ENCODE peak calls at places on chromosomes 7 and 10, in nine cellular contexts. W is SJSA1, H is small intestine, E is heart left ventricle, B is body of pancreas, F is cardiac muscle cell, G is K562, Z is AG04450, P is IMR-90. V is an unnamed sample.
A peak's percentile ranks its signal among the peaks of the same experiment; 100 is the strongest.

GRCh38 chr7:158757404-158757989 is 52.9 kb upstream of the NCAPG2 start:
- DNase-seq in W (no peak), H (no peak), E (no peak), B (no peak), F (no peak), G (no peak), Z (no peak), P (no peak), V (no peak)

GRCh38 chr7:34060548-34060947 is 155.2 kb downstream of the BMPER start:
- DNase-seq in W (no peak), H (no peak), E (no peak), B (no peak), F (peak; percentile 92), G (no peak), Z (no peak), P (peak; percentile 81), V (no peak)

GRCh38 chr10:107971973-107972372 is 807.5 kb upstream of the SORCS1 start:
- DNase-seq in W (no peak), H (no peak), E (no peak), B (no peak), F (peak; percentile 57), G (no peak), Z (no peak), P (no peak), V (no peak)

GRCh38 chr7:54995631-54996340 is 23.0 kb upstream of the EGFR start:
- DNase-seq in W (no peak), H (peak; percentile 71), E (no peak), B (no peak), F (peak; percentile 11), G (no peak), Z (peak; percentile 34), P (peak; percentile 91), V (no peak)

GRCh38 chr7:835491-836401 is 3.5 kb downstream of the SUN1 start:
- DNase-seq in W (no peak), H (peak; percentile 21), E (no peak), B (no peak), F (no peak), G (no peak), Z (no peak), P (no peak), V (no peak)

GRCh38 chr7:30232366-30232765 is 52.0 kb upstream of the ZNRF2 start:
- DNase-seq in W (no peak), H (no peak), E (no peak), B (no peak), F (peak; percentile 77), G (no peak), Z (no peak), P (no peak), V (no peak)

GRCh38 chr10:92691591-92692084 is 1.9 kb downstream of the HHEX start:
- DNase-seq in W (no peak), H (no peak), E (peak; percentile 70), B (peak; percentile 25), F (no peak), G (peak; percentile 22), Z (no peak), P (no peak), V (peak; percentile 5)

GRCh38 chr10:43822509-43823236 is 174.0 kb upstream of the ZNF32 start:
- DNase-seq in W (no peak), H (no peak), E (no peak), B (no peak), F (no peak), G (no peak), Z (no peak), P (no peak), V (no peak)

GRCh38 chr10:11152801-11153200 is 135.1 kb downstream of the CELF2 start:
- DNase-seq in W (no peak), H (no peak), E (no peak), B (no peak), F (no peak), G (no peak), Z (no peak), P (no peak), V (no peak)

GRCh38 chr7:14095233-14095950 is 105.9 kb upstream of the ETV1 start:
- DNase-seq in W (no peak), H (no peak), E (no peak), B (no peak), F (no peak), G (no peak), Z (no peak), P (no peak), V (no peak)

GRCh38 chr7:114922151-114922651 is 307 bp downstream of the MDFIC start:
- DNase-seq in W (peak; percentile 66), H (peak; percentile 7), E (no peak), B (peak; percentile 45), F (peak; percentile 79), G (no peak), Z (no peak), P (peak; percentile 64), V (no peak)

GRCh38 chr7:73612598-73613269 is 11.6 kb downstream of the MLXIPL start:
- DNase-seq in W (no peak), H (peak; percentile 98), E (no peak), B (peak; percentile 52), F (peak; percentile 48), G (peak; percentile 77), Z (no peak), P (peak; percentile 29), V (no peak)

GRCh38 chr7:34727464-34727995 is 69.5 kb downstream of the NPSR1 start:
- DNase-seq in W (no peak), H (no peak), E (no peak), B (no peak), F (no peak), G (no peak), Z (no peak), P (no peak), V (no peak)

GRCh38 chr7:149626972-149627371 is 129.4 kb upstream of the ZNF746 start:
- DNase-seq in W (no peak), H (no peak), E (no peak), B (no peak), F (no peak), G (no peak), Z (no peak), P (no peak), V (no peak)

GRCh38 chr10:117541405-117541908 is 1.1 kb upstream of the EMX2 start:
- DNase-seq in W (no peak), H (no peak), E (no peak), B (no peak), F (peak; percentile 51), G (peak; percentile 21), Z (no peak), P (no peak), V (no peak)

GRCh38 chr10:43263551-43264323 is 3.1 kb downstream of the RASGEF1A start:
- DNase-seq in W (peak; percentile 38), H (no peak), E (no peak), B (peak; percentile 11), F (no peak), G (no peak), Z (no peak), P (no peak), V (no peak)

GRCh38 chr10:34866848-34867247 is 51.8 kb upstream of the PARD3 start:
- DNase-seq in W (no peak), H (no peak), E (no peak), B (no peak), F (peak; percentile 10), G (no peak), Z (no peak), P (no peak), V (no peak)

GRCh38 chr7:5636914-5637313 is 144.5 kb downstream of the RNF216 start:
- DNase-seq in W (peak; percentile 89), H (no peak), E (peak; percentile 47), B (peak; percentile 25), F (peak; percentile 93), G (no peak), Z (peak; percentile 61), P (peak; percentile 90), V (no peak)

GRCh38 chr7:100679129-100679926 is 5.8 kb downstream of the GNB2 start:
- DNase-seq in W (no peak), H (no peak), E (no peak), B (no peak), F (no peak), G (peak; percentile 19), Z (no peak), P (no peak), V (no peak)
- H3K27ac ChIP-seq in W (no peak overlapping the region), H (no peak overlapping the region), E (no peak overlapping the region), B (no peak overlapping the region), F (peak overlapping the region; percentile 68), G (peak overlapping the region; percentile 28), Z (no peak overlapping the region), P (no peak overlapping the region), V (no peak overlapping the region)

DNA sequence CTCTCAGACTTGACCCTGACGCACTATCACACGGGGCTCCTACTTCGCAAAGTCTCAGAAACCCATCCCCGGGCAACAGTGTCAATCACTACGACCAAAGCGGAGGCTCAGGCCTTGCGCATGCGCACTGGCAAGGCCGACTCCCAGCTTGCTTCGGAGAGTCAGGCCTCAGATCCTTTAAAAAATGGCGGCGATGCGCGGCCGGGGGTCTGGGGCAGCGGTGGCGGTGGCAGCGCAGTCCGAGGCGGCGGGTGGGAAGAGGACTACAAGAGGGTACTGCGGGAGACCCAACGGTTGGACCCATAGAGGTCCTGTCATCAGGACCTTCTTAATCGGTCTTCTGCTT is 196.9 kb downstream of the ZNF716 start:
- DNase-seq in W (no peak), H (no peak), E (no peak), B (no peak), F (no peak), G (no peak), Z (no peak), P (no peak), V (no peak)
- H3K9me3 ChIP-seq in W (no peaks in the 10 kb centered on the region), H (no peaks in the 10 kb centered on the region), E (no peaks in the 10 kb centered on the region), B (no peaks in the 10 kb centered on the region), F (no peaks in the 10 kb centered on the region), G (no peaks in the 10 kb centered on the region), Z (peaks cover 84% of the 10 kb centered on the region), P (peaks cover 60% of the 10 kb centered on the region), V (peaks cover 14% of the 10 kb centered on the region)

GRCh38 chr7:104152468-104152867 is 55.3 kb downstream of the ORC5 start:
- DNase-seq in W (no peak), H (no peak), E (no peak), B (no peak), F (no peak), G (no peak), Z (no peak), P (no peak), V (no peak)
- H3K27ac ChIP-seq in W (no peak overlapping the region), H (no peak overlapping the region), E (no peak overlapping the region), B (no peak overlapping the region), F (no peak overlapping the region), G (no peak overlapping the region), Z (no peak overlapping the region), P (no peak overlapping the region), V (no peak overlapping the region)

GRCh38 chr10:101686133-101686925 is 8.6 kb downstream of the FBXW4 start:
- DNase-seq in W (no peak), H (no peak), E (no peak), B (no peak), F (no peak), G (no peak), Z (no peak), P (peak; percentile 12), V (no peak)

GRCh38 chr10:101682172-101682825 is 12.7 kb downstream of the FBXW4 start:
- DNase-seq in W (no peak), H (peak; percentile 51), E (no peak), B (no peak), F (no peak), G (no peak), Z (no peak), P (no peak), V (no peak)

GRCh38 chr10:101687088-101687487 is 7.9 kb downstream of the FBXW4 start:
- DNase-seq in W (no peak), H (no peak), E (no peak), B (no peak), F (no peak), G (no peak), Z (no peak), P (no peak), V (no peak)

GRCh38 chr10:101684782-101685181 is 10.2 kb downstream of the FBXW4 start:
- DNase-seq in W (no peak), H (no peak), E (no peak), B (no peak), F (no peak), G (no peak), Z (no peak), P (no peak), V (no peak)

GRCh38 chr10:101683226-101683625 is 11.7 kb downstream of the FBXW4 start:
- DNase-seq in W (no peak), H (no peak), E (no peak), B (no peak), F (no peak), G (no peak), Z (no peak), P (peak; percentile 24), V (no peak)
- H3K9me3 ChIP-seq in W (peaks cover 4% of the 10 kb centered on the region), H (no peaks in the 10 kb centered on the region), E (no peaks in the 10 kb centered on the region), B (no peaks in the 10 kb centered on the region), F (no peaks in the 10 kb centered on the region), G (no peaks in the 10 kb centered on the region), Z (no peaks in the 10 kb centered on the region), P (no peaks in the 10 kb centered on the region), V (no peaks in the 10 kb centered on the region)

V was measured in iPS DF 6.9.